ENCODE peak calls at places on chromosome 17, in six cellular contexts. A is effector memory CD8-positive, alpha-beta T cell; F is Calu3; G is iPS DF 6.9; S is NCI-H748 treated with DMSO at 0.1 percent for 48 hours; R is GM03348. B is an unnamed sample.

GRCh38 chr17:59669944-59670343 is 37.3 kb downstream of the PTRH2 start:
- DNase-seq in A (no peak), F (no peak), G (no peak), S (no peak), R (no peak), B (no peak)

GRCh38 chr17:2094891-2095535 is 40.1 kb downstream of the HIC1 start:
- DNase-seq in A (no peak), F (no peak), G (no peak), S (no peak), R (no peak), B (no peak)

GRCh38 chr17:66548158-66548557 is 245.7 kb downstream of the PRKCA start:
- DNase-seq in A (peak; percentile 18), F (no peak), G (no peak), S (no peak), R (no peak), B (no peak)

GRCh38 chr17:81528651-81529436 is 667 bp downstream of the FSCN2 start:
- DNase-seq in A (no peak), F (no peak), G (no peak), S (peak; percentile 53), R (no peak), B (no peak)

GRCh38 chr17:75572713-75573539 is 14.7 kb upstream of the MYO15B start:
- DNase-seq in A (no peak), F (no peak), G (no peak), S (no peak), R (no peak), B (no peak)

GRCh38 chr17:74307984-74308773 is 17.8 kb upstream of the KIF19 start:
- DNase-seq in A (no peak), F (no peak), G (no peak), S (no peak), R (no peak), B (no peak)

GRCh38 chr17:50925296-50925891 is 59.2 kb upstream of the TOB1 start:
- DNase-seq in A (no peak), F (no peak), G (no peak), S (no peak), R (no peak), B (no peak)

GRCh38 chr17:57375040-57375769 is 118.9 kb downstream of the MSI2 start:
- DNase-seq in A (no peak), F (no peak), G (no peak), S (no peak), R (no peak), B (no peak)

GRCh38 chr17:67375761-67376160 is 1.3 kb upstream of the PITPNC1 start:
- DNase-seq in A (no peak), F (no peak), G (no peak), S (no peak), R (peak; percentile 26), B (no peak)

GRCh38 chr17:78174870-78175642 is 6.7 kb downstream of the SYNGR2 start:
- DNase-seq in A (no peak), F (no peak), G (no peak), S (no peak), R (no peak), B (no peak)

GRCh38 chr17:71203953-71204352 is 916.9 kb upstream of the SOX9 start:
- DNase-seq in A (no peak), F (no peak), G (no peak), S (no peak), R (no peak), B (no peak)

GRCh38 chr17:68346448-68346847 is 55.2 kb downstream of the ARSG start:
- DNase-seq in A (peak; percentile 68), F (no peak), G (no peak), S (no peak), R (no peak), B (no peak)

GRCh38 chr17:50173335-50173941 is 7.6 kb downstream of the SGCA start:
- DNase-seq in A (no peak), F (no peak), G (no peak), S (no peak), R (peak; percentile 89), B (no peak)

GRCh38 chr17:67435122-67435521 is 58.0 kb downstream of the PITPNC1 start:
- DNase-seq in A (peak; percentile 70), F (no peak), G (no peak), S (no peak), R (no peak), B (no peak)

GRCh38 chr17:74259667-74260524 is 14.1 kb upstream of the DNAI2 start:
- DNase-seq in A (no peak), F (no peak), G (no peak), S (no peak), R (no peak), B (no peak)

GRCh38 chr17:40068917-40069750 is 6.4 kb downstream of the THRA start:
- DNase-seq in A (peak; percentile 62), F (peak; percentile 71), G (no peak), S (no peak), R (peak; percentile 87), B (peak; percentile 76)

GRCh38 chr17:7838291-7839075 is 4.5 kb downstream of the KDM6B start:
- DNase-seq in A (no peak), F (no peak), G (no peak), S (peak; percentile 44), R (peak; percentile 50), B (peak; percentile 67)

GRCh38 chr17:78359216-78359935 is 501 bp downstream of the SOCS3 start:
- DNase-seq in A (no peak), F (no peak), G (no peak), S (no peak), R (peak; percentile 57), B (peak; percentile 68)

GRCh38 chr17:62627219-62627903 is at the start of gene MRC2:
- DNase-seq in A (no peak), F (peak; percentile 19), G (no peak), S (no peak), R (peak; percentile 91), B (peak; percentile 55)

GRCh38 chr17:48054238-48055185 is 6.4 kb downstream of the NFE2L1 start:
- DNase-seq in A (no peak), F (no peak), G (peak; percentile 99), S (peak; percentile 58), R (peak; percentile 77), B (no peak)

GRCh38 chr17:74271281-74271680 is 2.8 kb upstream of the DNAI2 start:
- DNase-seq in A (no peak), F (no peak), G (no peak), S (no peak), R (no peak), B (peak; percentile 45)

GRCh38 chr17:57201481-57201880 is 54.8 kb upstream of the MSI2 start:
- DNase-seq in A (no peak), F (no peak), G (no peak), S (no peak), R (no peak), B (no peak)

GRCh38 chr17:82160081-82160480 is 52.6 kb downstream of the CCDC57 start:
- DNase-seq in A (no peak), F (no peak), G (no peak), S (no peak), R (no peak), B (no peak)

GRCh38 chr17:44971776-44972483 is 3.8 kb upstream of the C1QL1 start:
- DNase-seq in A (no peak), F (no peak), G (no peak), S (no peak), R (peak; percentile 45), B (no peak)

GRCh38 chr17:45722161-45722560 is 62.0 kb upstream of the CRHR1 start:
- DNase-seq in A (no peak), F (peak; percentile 46), G (peak; percentile 48), S (no peak), R (no peak), B (peak; percentile 61)

GRCh38 chr17:80319999-80320344 is 59.3 kb downstream of the RNF213 start:
- DNase-seq in A (no peak), F (no peak), G (no peak), S (no peak), R (no peak), B (no peak)